ENCODE peak calls at places on chromosomes 5 and 9, in four cellular contexts. W is SK-N-SH, U is GM12878, B is HepG2. J is an unnamed sample.

GRCh38 chr9:121736964-121737462 is 85.6 kb downstream of the DAB2IP start:
- DNase-seq in U (no peak), W (peak), B (peak), J (peak)

GRCh38 chr5:34673463-34674125 is 17.5 kb downstream of the RAI14 start:
- DNase-seq in B (no peak), U (no peak), W (no peak), J (no peak)

GRCh38 chr9:113355197-113355596 is 5.9 kb downstream of the BSPRY start:
- DNase-seq in B (peak), U (no peak), W (no peak), J (peak)

GRCh38 chr9:105039180-105039799 is 111.3 kb upstream of the ABCA1 start:
- DNase-seq in U (no peak), W (no peak), B (no peak), J (no peak)

GRCh38 chr5:94184870-94185269 is 433.5 kb downstream of the KIAA0825 start:
- DNase-seq in U (no peak), W (no peak), B (no peak), J (no peak)

GRCh38 chr9:546797-547223 is 294.7 kb upstream of the DMRT1 start:
- DNase-seq in B (peak), U (no peak), W (no peak), J (no peak)

GRCh38 chr5:17118631-17119030 is 98.8 kb upstream of the BASP1 start:
- DNase-seq in U (no peak), B (peak), W (peak), J (peak)

GRCh38 chr5:129448654-129449053 is 11.4 kb upstream of the ADAMTS19 start:
- DNase-seq in W (no peak), B (no peak), U (no peak), J (no peak)

GRCh38 chr9:107484117-107484723 is 5.3 kb downstream of the KLF4 start:
- DNase-seq in B (peak), U (peak), W (peak), J (peak)

GRCh38 chr5:109654455-109654854 is 35.3 kb upstream of the MAN2A1 start:
- DNase-seq in U (no peak), B (no peak), W (no peak), J (no peak)

GRCh38 chr5:152956943-152957613 is 533.4 kb upstream of the GRIA1 start:
- DNase-seq in B (no peak), U (no peak), W (no peak), J (no peak)

GRCh38 chr9:124040186-124040920 is 28.8 kb downstream of the LHX2 start:
- DNase-seq in B (no peak), U (no peak), W (peak), J (no peak)

GRCh38 chr5:157665467-157666085 is 5.8 kb upstream of the C5orf52 start:
- DNase-seq in B (peak), W (no peak), U (no peak), J (peak)

GRCh38 chr5:159049844-159050318 is 49.8 kb downstream of the EBF1 start:
- DNase-seq in B (no peak), U (no peak), W (peak), J (peak)

GRCh38 chr5:15463231-15463630 is 36.7 kb upstream of the FBXL7 start:
- DNase-seq in B (no peak), W (no peak), U (no peak), J (peak)

GRCh38 chr5:140868721-140869554 is at the start of gene PCDHA11:
- DNase-seq in W (no peak), B (peak), U (no peak), J (peak)
- TF ChIP-seq PBX3 in W (no peak), B (no peak), U (no peak), J (no peak)

GRCh38 chr5:132114150-132115121 is 40.8 kb downstream of the CSF2 start:
- DNase-seq in U (no peak), B (no peak), W (no peak), J (no peak)
- TF ChIP-seq PBX3 in U (no peak), B (no peak), W (no peak), J (no peak)

GRCh38 chr5:89273289-89273688 is 390.3 kb upstream of the MEF2C start:
- DNase-seq in B (no peak), U (no peak), W (no peak), J (no peak)

GRCh38 chr5:89268460-89268859 is 385.5 kb upstream of the MEF2C start:
- DNase-seq in B (no peak), U (peak), W (no peak), J (no peak)

GRCh38 chr5:89270901-89271300 is 387.9 kb upstream of the MEF2C start:
- DNase-seq in U (no peak), B (no peak), W (no peak), J (no peak)

GRCh38 chr5:89267764-89268163 is 384.8 kb upstream of the MEF2C start:
- DNase-seq in B (no peak), W (no peak), U (peak), J (no peak)

DNA sequence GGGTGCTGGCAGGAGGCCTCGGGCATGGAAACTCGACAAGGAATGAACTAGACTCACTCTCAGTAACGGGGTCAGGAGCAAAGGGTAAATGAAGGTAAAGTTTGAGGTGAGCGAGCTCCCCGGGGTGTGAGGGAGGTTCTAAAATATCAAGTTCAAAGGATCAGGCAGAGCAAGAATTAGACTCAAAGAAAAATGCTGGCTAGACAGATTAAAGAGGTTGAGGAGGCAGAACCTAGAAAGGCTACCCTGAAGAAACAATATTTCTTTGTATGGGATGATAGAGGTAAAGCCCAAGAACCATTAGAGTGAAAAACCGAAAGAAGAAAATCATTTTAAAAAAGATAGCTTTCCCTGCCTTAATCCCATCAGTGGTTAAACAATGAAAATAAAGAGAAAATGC is 386.7 kb upstream of the MEF2C start:
- DNase-seq in W (no peak), B (no peak), U (no peak), J (no peak)
- TF ChIP-seq PBX3 in W (no peak), B (no peak), U (no peak), J (no peak)

GRCh38 chr9:93219692-93220091 is 35.8 kb downstream of the WNK2 start:
- DNase-seq in U (no peak), B (no peak), W (no peak), J (no peak)
- TF ChIP-seq PBX3 in U (no peak), B (no peak), W (no peak), J (no peak)

GRCh38 chr9:14309403-14309802 is 4.5 kb downstream of the NFIB start:
- DNase-seq in U (no peak), B (no peak), W (peak), J (peak)
- TF ChIP-seq PBX3 in U (no peak), B (no peak), W (no peak), J (no peak)

GRCh38 chr9:70261131-70261870 is 2.5 kb downstream of the SMC5 start:
- DNase-seq in U (no peak), W (no peak), B (no peak), J (no peak)
- TF ChIP-seq PBX3 in U (no peak), W (no peak), B (no peak), J (no peak)

DNA sequence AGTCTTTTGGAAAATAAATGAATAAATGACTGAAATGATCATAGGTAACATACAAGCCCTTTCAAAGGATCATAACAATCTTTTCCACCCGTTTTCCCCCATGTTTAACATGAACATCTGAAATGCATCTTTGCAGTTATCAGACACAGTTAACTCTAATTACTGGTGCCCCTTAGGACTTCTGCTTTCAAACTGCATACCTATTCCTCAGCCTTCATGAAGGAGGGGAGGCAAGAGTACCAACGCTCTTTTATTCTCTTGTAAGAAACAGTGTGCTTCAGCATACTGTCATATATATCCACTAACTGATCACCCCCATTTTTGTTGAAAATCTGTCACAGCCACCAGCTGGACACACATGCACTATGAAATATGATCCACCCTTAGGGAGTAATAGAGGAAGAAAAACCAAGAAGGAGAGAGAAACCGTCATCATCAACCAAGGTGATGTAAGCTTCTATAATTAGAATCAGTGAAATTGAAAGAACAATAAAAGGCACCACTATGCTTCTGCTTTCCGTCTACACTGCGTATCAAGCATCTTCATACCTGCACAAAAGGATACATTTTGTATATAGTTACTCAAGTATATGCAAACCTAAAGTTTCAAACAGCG is 98.7 kb downstream of the RAPGEF6 start:
- DNase-seq in B (no peak), U (peak), W (no peak), J (no peak)
- TF ChIP-seq PBX3 in B (no peak), U (no peak), W (no peak), J (no peak)